ENCODE peak calls at places on chromosomes 5 and 9, in ten cellular contexts. R is AG04450, Y is fibroblast of the aortic adventitia, J is adrenal gland, H is HCT116, T is NB4, G is IMR-90, P is psoas muscle, S is sigmoid colon, D is heart left ventricle. F is an unnamed sample.

GRCh38 chr5:57327934-57328333 is 154.1 kb downstream of the GPBP1 start:
- DNase-seq in R (no peak), Y (peak), J (no peak), H (peak), T (no peak), G (peak), P (no peak), S (no peak), D (no peak), F (no peak)

GRCh38 chr9:93895535-93895934 is 59.6 kb downstream of the BARX1 start:
- DNase-seq in R (no peak), Y (no peak), J (no peak), H (no peak), T (no peak), G (no peak), P (no peak), S (no peak), D (no peak), F (no peak)

GRCh38 chr9:30995951-30996738 is 1388.3 kb upstream of the ACO1 start:
- DNase-seq in R (no peak), Y (no peak), J (no peak), H (no peak), T (no peak), G (no peak), P (no peak), S (no peak), D (no peak), F (no peak)

GRCh38 chr9:23747088-23747748 is 78.8 kb downstream of the ELAVL2 start:
- DNase-seq in R (no peak), Y (no peak), J (no peak), H (no peak), T (no peak), G (no peak), P (no peak), S (no peak), D (no peak), F (no peak)

GRCh38 chr5:64210866-64211265 is 45.2 kb downstream of the RNF180 start:
- DNase-seq in R (peak), Y (peak), J (peak), H (no peak), T (no peak), G (peak), P (no peak), S (no peak), D (no peak), F (peak)

GRCh38 chr9:34505370-34506120 is 17.2 kb downstream of the ENHO start:
- DNase-seq in R (no peak), Y (no peak), J (no peak), H (no peak), T (no peak), G (no peak), P (no peak), S (peak), D (no peak), F (no peak)

GRCh38 chr5:65213921-65214525 is 267.7 kb downstream of the ADAMTS6 start:
- DNase-seq in R (no peak), Y (peak), J (peak), H (peak), T (peak), G (peak), P (no peak), S (no peak), D (no peak), F (no peak)

GRCh38 chr9:135108801-135109500 is 21.5 kb downstream of the OLFM1 start:
- DNase-seq in R (no peak), Y (no peak), J (no peak), H (no peak), T (no peak), G (no peak), P (no peak), S (no peak), D (no peak), F (no peak)

GRCh38 chr5:116402235-116402634 is 172.4 kb downstream of the SEMA6A start:
- DNase-seq in R (no peak), Y (no peak), J (no peak), H (no peak), T (no peak), G (no peak), P (no peak), S (no peak), D (no peak), F (no peak)

GRCh38 chr9:93677641-93678136 is 101.3 kb downstream of the PHF2 start:
- DNase-seq in R (no peak), Y (no peak), J (no peak), H (no peak), T (no peak), G (no peak), P (no peak), S (peak), D (no peak), F (no peak)

GRCh38 chr5:170393958-170394357 is 4.8 kb upstream of the KCNMB1 start:
- DNase-seq in R (no peak), Y (no peak), J (peak), H (no peak), T (no peak), G (no peak), P (no peak), S (no peak), D (no peak), F (no peak)

GRCh38 chr5:174307031-174307408 is 261.5 kb downstream of the NSG2 start:
- DNase-seq in R (no peak), Y (no peak), J (no peak), H (no peak), T (no peak), G (no peak), P (no peak), S (no peak), D (no peak), F (no peak)

GRCh38 chr5:548256-548655 is 24.0 kb upstream of the SLC9A3 start:
- DNase-seq in R (no peak), Y (no peak), J (no peak), H (no peak), T (peak), G (peak), P (peak), S (peak), D (peak), F (no peak)

GRCh38 chr9:135324329-135324728 is 155.3 kb upstream of the PPP1R26 start:
- DNase-seq in R (no peak), Y (no peak), J (no peak), H (no peak), T (no peak), G (no peak), P (no peak), S (no peak), D (no peak), F (no peak)

GRCh38 chr5:153551537-153552079 is 61.1 kb downstream of the GRIA1 start:
- DNase-seq in R (peak), Y (peak), J (peak), H (peak), T (no peak), G (peak), P (no peak), S (no peak), D (no peak), F (peak)

GRCh38 chr5:27377626-27378025 is 339.2 kb upstream of the CDH9 start:
- DNase-seq in R (no peak), Y (no peak), J (no peak), H (no peak), T (no peak), G (no peak), P (no peak), S (no peak), D (no peak), F (no peak)

GRCh38 chr5:99035942-99036341 is 107.1 kb upstream of the CHD1 start:
- DNase-seq in R (no peak), Y (no peak), J (no peak), H (no peak), T (no peak), G (no peak), P (no peak), S (no peak), D (no peak), F (no peak)

GRCh38 chr5:97071101-97071500 is 71.3 kb downstream of the LIX1 start:
- DNase-seq in R (peak), Y (peak), J (peak), H (no peak), T (no peak), G (peak), P (no peak), S (peak), D (no peak), F (peak)

GRCh38 chr5:96626956-96627355 is 35.2 kb upstream of the CAST start:
- DNase-seq in R (peak), Y (peak), J (no peak), H (no peak), T (no peak), G (peak), P (no peak), S (no peak), D (no peak), F (no peak)

GRCh38 chr5:157057459-157058370 is 1.2 kb downstream of the HAVCR1 start:
- DNase-seq in R (no peak), Y (no peak), J (no peak), H (no peak), T (peak), G (no peak), P (no peak), S (no peak), D (no peak), F (no peak)

GRCh38 chr5:67496051-67496450 is 299.5 kb upstream of the CD180 start:
- DNase-seq in R (no peak), Y (no peak), J (no peak), H (no peak), T (no peak), G (no peak), P (no peak), S (no peak), D (no peak), F (no peak)

GRCh38 chr5:67494186-67494842 is 297.7 kb upstream of the CD180 start:
- DNase-seq in R (no peak), Y (peak), J (no peak), H (no peak), T (no peak), G (no peak), P (peak), S (peak), D (peak), F (no peak)

GRCh38 chr5:67495072-67495471 is 298.5 kb upstream of the CD180 start:
- DNase-seq in R (no peak), Y (no peak), J (no peak), H (no peak), T (no peak), G (no peak), P (no peak), S (no peak), D (no peak), F (no peak)

GRCh38 chr5:67490543-67491321 is 294.1 kb upstream of the CD180 start:
- DNase-seq in R (no peak), Y (peak), J (no peak), H (no peak), T (no peak), G (no peak), P (no peak), S (no peak), D (no peak), F (no peak)

GRCh38 chr5:67493676-67494075 is 297.1 kb upstream of the CD180 start:
- DNase-seq in R (no peak), Y (peak), J (peak), H (peak), T (peak), G (no peak), P (peak), S (no peak), D (peak), F (no peak)
- TF ChIP-seq CTCF in R (no peak), Y (peak), J (no peak), H (peak), T (no peak), G (no peak), P (peak), S (no peak), D (peak), F (peak)

DNA sequence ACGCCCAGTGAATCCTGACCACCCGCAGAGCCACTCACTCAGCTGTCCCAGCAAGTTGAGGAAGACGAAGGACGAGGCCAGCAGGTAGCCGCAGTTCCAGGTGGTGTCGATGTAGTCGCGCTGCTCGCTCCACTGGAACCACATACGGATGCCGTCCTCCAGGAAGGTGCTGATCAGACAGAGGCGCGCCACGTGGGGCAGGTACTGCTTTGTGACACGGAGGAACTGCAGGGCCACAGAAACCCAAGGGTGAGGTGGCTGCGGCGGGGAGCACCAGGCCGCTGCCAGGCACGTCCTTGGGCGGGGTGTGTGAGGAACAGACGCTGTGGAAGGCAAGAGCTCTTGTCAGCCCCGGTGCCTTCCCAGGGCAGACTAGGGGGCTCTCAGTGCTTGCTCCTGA is 8.6 kb downstream of the SURF4 start:
- DNase-seq in R (no peak), Y (no peak), J (no peak), H (no peak), T (no peak), G (no peak), P (no peak), S (no peak), D (no peak), F (no peak)
- H3K4me3 ChIP-seq in R (no peak), Y (no peak), J (no peak), H (no peak), T (no peak), G (no peak), P (no peak), S (no peak), D (no peak), F (no peak)

GRCh38 chr5:102294996-102295395 is 1.1 kb downstream of the SLCO4C1 start:
- DNase-seq in R (no peak), Y (no peak), J (no peak), H (no peak), T (no peak), G (no peak), P (no peak), S (no peak), D (no peak), F (no peak)

GRCh38 chr5:102295534-102296228 is 403 bp downstream of the SLCO4C1 start:
- DNase-seq in R (no peak), Y (no peak), J (no peak), H (no peak), T (peak), G (no peak), P (no peak), S (no peak), D (peak), F (no peak)

GRCh38 chr5:102296229-102296817 is at the start of gene SLCO4C1:
- DNase-seq in R (no peak), Y (peak), J (peak), H (no peak), T (peak), G (no peak), P (peak), S (peak), D (peak), F (no peak)
- TF ChIP-seq CTCF in R (no peak), Y (peak), J (no peak), H (no peak), T (peak), G (no peak), P (peak), S (no peak), D (peak), F (peak)

DNA sequence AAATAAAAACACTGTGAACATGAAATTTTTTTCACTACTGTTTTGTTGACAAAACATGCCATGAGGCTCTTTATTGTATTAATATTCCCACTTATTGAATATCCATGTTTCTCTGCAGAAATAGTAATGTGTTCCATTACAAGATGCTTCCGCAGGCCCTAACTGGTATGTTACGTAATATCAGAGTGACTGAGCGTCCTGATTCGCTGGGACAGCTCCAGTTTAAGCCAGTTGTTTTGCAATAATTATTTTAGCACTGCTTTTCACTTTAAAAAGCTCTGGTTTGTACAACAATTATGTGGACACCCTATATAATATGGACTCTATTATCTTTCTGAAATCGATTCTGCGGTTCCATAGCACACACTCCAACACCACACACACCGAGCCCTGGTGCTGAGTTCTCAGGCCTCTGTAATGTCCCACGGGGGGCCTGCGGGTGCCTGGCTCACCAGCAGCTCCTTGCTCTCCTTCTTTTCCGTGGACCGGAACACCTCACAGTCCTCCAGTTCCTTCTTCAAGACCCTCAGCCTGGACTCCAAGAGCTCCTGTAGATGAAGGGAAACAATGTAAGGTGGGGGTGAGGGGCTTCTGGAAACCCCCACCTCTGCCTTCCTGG is 1.8 kb downstream of the TRIM7 start:
- DNase-seq in R (no peak), Y (peak), J (no peak), H (no peak), T (peak), G (peak), P (no peak), S (no peak), D (no peak), F (no peak)
- H3K4me3 ChIP-seq in R (no peak), Y (no peak), J (no peak), H (peak), T (no peak), G (no peak), P (peak), S (no peak), D (peak), F (no peak)

GRCh38 chr9:70229579-70229978 is 29.2 kb upstream of the SMC5 start:
- DNase-seq in R (no peak), Y (peak), J (no peak), H (peak), T (peak), G (peak), P (no peak), S (no peak), D (no peak), F (no peak)
- TF ChIP-seq CTCF in R (peak), Y (peak), J (no peak), H (peak), T (no peak), G (peak), P (peak), S (no peak), D (peak), F (peak)

GRCh38 chr5:141095263-141095641 is 837 bp downstream of the PCDHB2 start:
- DNase-seq in R (no peak), Y (no peak), J (no peak), H (no peak), T (no peak), G (no peak), P (no peak), S (no peak), D (no peak), F (no peak)
- H3K4me3 ChIP-seq in R (no peak), Y (no peak), J (no peak), H (no peak), T (no peak), G (peak), P (peak), S (peak), D (peak), F (no peak)

DNA sequence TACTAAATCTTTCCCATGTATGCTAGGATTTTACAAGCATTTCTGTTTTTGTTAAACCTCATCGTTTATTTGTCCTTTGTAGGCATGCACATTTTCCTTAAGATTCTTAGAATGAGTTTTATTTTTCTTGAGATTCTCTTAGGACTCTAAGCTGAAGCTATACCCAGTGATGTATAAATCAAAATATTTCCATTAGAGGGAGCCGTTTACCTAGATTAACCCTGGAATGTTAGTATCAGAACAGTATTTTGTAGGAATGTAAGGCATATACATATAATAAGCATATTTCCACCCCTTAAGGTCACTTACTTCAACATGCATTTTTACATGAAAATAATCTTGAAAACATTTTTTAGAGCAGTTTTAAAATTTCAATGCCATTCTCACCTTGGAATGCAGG is 35.2 kb upstream of the FCHO2 start:
- DNase-seq in R (no peak), Y (peak), J (no peak), H (peak), T (peak), G (peak), P (no peak), S (no peak), D (no peak), F (peak)
- TF ChIP-seq CTCF in R (peak), Y (peak), J (peak), H (peak), T (no peak), G (peak), P (peak), S (peak), D (peak), F (no peak)

F was measured in HFF-Myc.